ENCODE peak calls at places on chromosomes 5 and 9, in six cellular contexts. One of them, this sample, is unnamed.

GRCh38 chr9:69645488-69645887 is 26.7 kb downstream of the APBA1 start:
- DNase-seq in coronary artery: no peak
- DNase-seq in choroid plexus epithelial cell: no peak
- DNase-seq in fibroblast of the aortic adventitia: no peak
- DNase-seq in GM10248: no peak
- DNase-seq in suprapubic skin: peak
- DNase-seq in this sample: no peak

GRCh38 chr5:118557103-118557805 is 431.1 kb downstream of the DTWD2 start:
- DNase-seq in choroid plexus epithelial cell: no peak
- DNase-seq in coronary artery: no peak
- DNase-seq in GM10248: no peak
- DNase-seq in suprapubic skin: no peak
- DNase-seq in fibroblast of the aortic adventitia: no peak
- DNase-seq in this sample: no peak

GRCh38 chr9:36470891-36471290 is 70.8 kb upstream of the RNF38 start:
- DNase-seq in choroid plexus epithelial cell: peak
- DNase-seq in GM10248: peak
- DNase-seq in fibroblast of the aortic adventitia: peak
- DNase-seq in coronary artery: no peak
- DNase-seq in suprapubic skin: no peak
- DNase-seq in this sample: no peak

GRCh38 chr5:172749881-172750608 is 20.9 kb downstream of the DUSP1 start:
- DNase-seq in fibroblast of the aortic adventitia: peak
- DNase-seq in choroid plexus epithelial cell: no peak
- DNase-seq in suprapubic skin: no peak
- DNase-seq in GM10248: no peak
- DNase-seq in coronary artery: peak
- DNase-seq in this sample: peak

GRCh38 chr5:158660726-158661125 is 439.0 kb downstream of the EBF1 start:
- DNase-seq in GM10248: no peak
- DNase-seq in choroid plexus epithelial cell: peak
- DNase-seq in coronary artery: no peak
- DNase-seq in suprapubic skin: no peak
- DNase-seq in fibroblast of the aortic adventitia: peak
- DNase-seq in this sample: no peak

GRCh38 chr9:134592018-134592818 is 49.4 kb upstream of the COL5A1 start:
- DNase-seq in choroid plexus epithelial cell: peak
- DNase-seq in coronary artery: peak
- DNase-seq in GM10248: no peak
- DNase-seq in suprapubic skin: peak
- DNase-seq in fibroblast of the aortic adventitia: peak
- DNase-seq in this sample: peak

GRCh38 chr5:95864456-95864855 is 41.9 kb upstream of the GLRX start:
- DNase-seq in GM10248: no peak
- DNase-seq in choroid plexus epithelial cell: no peak
- DNase-seq in fibroblast of the aortic adventitia: no peak
- DNase-seq in suprapubic skin: no peak
- DNase-seq in coronary artery: no peak
- DNase-seq in this sample: no peak

GRCh38 chr5:10227396-10227795 is 22.3 kb downstream of the ATPSCKMT start:
- DNase-seq in GM10248: no peak
- DNase-seq in suprapubic skin: no peak
- DNase-seq in fibroblast of the aortic adventitia: peak
- DNase-seq in choroid plexus epithelial cell: peak
- DNase-seq in coronary artery: no peak
- DNase-seq in this sample: no peak

GRCh38 chr5:65047948-65048690 is 279.4 kb downstream of the CWC27 start:
- DNase-seq in suprapubic skin: no peak
- DNase-seq in fibroblast of the aortic adventitia: no peak
- DNase-seq in coronary artery: no peak
- DNase-seq in GM10248: no peak
- DNase-seq in choroid plexus epithelial cell: no peak
- DNase-seq in this sample: no peak

GRCh38 chr9:98010450-98010849 is 27.3 kb downstream of the ANP32B start:
- DNase-seq in suprapubic skin: no peak
- DNase-seq in choroid plexus epithelial cell: peak
- DNase-seq in fibroblast of the aortic adventitia: peak
- DNase-seq in GM10248: peak
- DNase-seq in coronary artery: no peak
- DNase-seq in this sample: no peak

GRCh38 chr5:165460911-165461310 is 1955.5 kb downstream of the MAT2B start:
- DNase-seq in GM10248: no peak
- DNase-seq in fibroblast of the aortic adventitia: peak
- DNase-seq in suprapubic skin: no peak
- DNase-seq in coronary artery: no peak
- DNase-seq in choroid plexus epithelial cell: peak
- DNase-seq in this sample: no peak

GRCh38 chr5:165459232-165459631 is 1953.8 kb downstream of the MAT2B start:
- DNase-seq in suprapubic skin: no peak
- DNase-seq in GM10248: no peak
- DNase-seq in coronary artery: no peak
- DNase-seq in choroid plexus epithelial cell: no peak
- DNase-seq in fibroblast of the aortic adventitia: peak
- DNase-seq in this sample: no peak

GRCh38 chr5:165457854-165458481 is 1952.5 kb downstream of the MAT2B start:
- DNase-seq in suprapubic skin: no peak
- DNase-seq in choroid plexus epithelial cell: peak
- DNase-seq in coronary artery: no peak
- DNase-seq in GM10248: no peak
- DNase-seq in fibroblast of the aortic adventitia: peak
- DNase-seq in this sample: no peak
- TF ChIP-seq CTCF in suprapubic skin: no peak
- TF ChIP-seq CTCF in choroid plexus epithelial cell: peak
- TF ChIP-seq CTCF in coronary artery: no peak
- TF ChIP-seq CTCF in GM10248: peak
- TF ChIP-seq CTCF in fibroblast of the aortic adventitia: peak
- TF ChIP-seq CTCF in this sample: peak

DNA sequence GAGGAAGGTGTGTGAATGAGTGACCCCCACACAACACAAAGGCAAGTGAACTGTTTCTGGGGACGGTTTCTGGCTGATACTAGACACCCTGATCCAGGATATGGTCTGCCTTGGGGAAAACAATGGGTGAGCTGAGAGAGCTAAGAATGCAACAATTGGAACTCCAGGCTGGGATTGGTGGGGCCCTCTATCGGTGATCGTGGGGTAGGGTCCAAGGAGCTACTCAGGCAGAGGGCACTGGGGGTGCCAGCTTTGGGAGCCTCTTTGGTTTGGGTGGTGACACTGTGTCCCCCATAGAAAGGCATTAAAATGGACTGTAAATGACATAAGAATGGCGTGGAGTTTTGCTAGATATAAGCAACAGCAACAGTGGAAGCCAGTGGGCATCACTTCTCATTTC is 439.1 kb downstream of the DMAC1 start:
- DNase-seq in fibroblast of the aortic adventitia: no peak
- DNase-seq in suprapubic skin: no peak
- DNase-seq in coronary artery: no peak
- DNase-seq in choroid plexus epithelial cell: no peak
- DNase-seq in GM10248: no peak
- DNase-seq in this sample: no peak
- TF ChIP-seq CTCF in fibroblast of the aortic adventitia: no peak
- TF ChIP-seq CTCF in suprapubic skin: no peak
- TF ChIP-seq CTCF in coronary artery: no peak
- TF ChIP-seq CTCF in choroid plexus epithelial cell: peak
- TF ChIP-seq CTCF in GM10248: no peak
- TF ChIP-seq CTCF in this sample: no peak

GRCh38 chr5:167561796-167562195 is 729.6 kb upstream of the WWC1 start:
- DNase-seq in GM10248: no peak
- DNase-seq in fibroblast of the aortic adventitia: no peak
- DNase-seq in coronary artery: no peak
- DNase-seq in choroid plexus epithelial cell: no peak
- DNase-seq in suprapubic skin: no peak
- DNase-seq in this sample: no peak
- TF ChIP-seq CTCF in GM10248: no peak
- TF ChIP-seq CTCF in fibroblast of the aortic adventitia: no peak
- TF ChIP-seq CTCF in coronary artery: no peak
- TF ChIP-seq CTCF in choroid plexus epithelial cell: no peak
- TF ChIP-seq CTCF in suprapubic skin: no peak
- TF ChIP-seq CTCF in this sample: no peak

GRCh38 chr9:84667571-84668203 is 1.8 kb upstream of the NTRK2 start:
- DNase-seq in choroid plexus epithelial cell: peak
- DNase-seq in GM10248: peak
- DNase-seq in fibroblast of the aortic adventitia: peak
- DNase-seq in suprapubic skin: no peak
- DNase-seq in coronary artery: no peak
- DNase-seq in this sample: no peak
- TF ChIP-seq CTCF in choroid plexus epithelial cell: peak
- TF ChIP-seq CTCF in GM10248: peak
- TF ChIP-seq CTCF in fibroblast of the aortic adventitia: peak
- TF ChIP-seq CTCF in suprapubic skin: peak
- TF ChIP-seq CTCF in coronary artery: no peak
- TF ChIP-seq CTCF in this sample: peak

DNA sequence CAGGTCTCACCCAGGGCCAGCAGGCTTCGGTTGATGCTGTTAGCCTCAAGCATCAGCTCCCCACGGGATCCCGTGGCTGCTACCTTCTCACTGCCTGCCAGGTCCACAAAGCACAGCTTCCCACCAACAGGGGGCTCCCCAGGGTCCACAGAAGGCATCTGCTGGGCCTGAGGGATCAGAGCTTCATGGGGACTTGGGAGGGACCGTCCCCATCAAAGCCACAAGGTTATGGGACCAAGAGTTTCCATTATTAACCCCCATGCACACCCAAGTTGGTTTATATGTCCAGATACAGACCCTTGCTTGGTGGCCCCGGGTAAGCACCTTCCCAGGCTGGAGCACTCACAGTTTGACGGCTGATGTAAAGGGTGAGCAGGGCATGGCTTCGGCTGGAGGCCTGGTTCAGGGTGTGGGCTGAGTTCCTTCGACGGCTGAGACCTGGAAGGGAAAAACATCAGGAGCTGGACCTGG is 3.0 kb downstream of the KIF12 start:
- DNase-seq in choroid plexus epithelial cell: no peak
- DNase-seq in coronary artery: no peak
- DNase-seq in fibroblast of the aortic adventitia: no peak
- DNase-seq in suprapubic skin: peak
- DNase-seq in GM10248: no peak
- DNase-seq in this sample: peak
- TF ChIP-seq CTCF in choroid plexus epithelial cell: peak
- TF ChIP-seq CTCF in coronary artery: no peak
- TF ChIP-seq CTCF in fibroblast of the aortic adventitia: no peak
- TF ChIP-seq CTCF in suprapubic skin: no peak
- TF ChIP-seq CTCF in GM10248: no peak
- TF ChIP-seq CTCF in this sample: peak

GRCh38 chr5:131164931-131165727 is at the start of gene HINT1:
- DNase-seq in choroid plexus epithelial cell: peak
- DNase-seq in fibroblast of the aortic adventitia: peak
- DNase-seq in GM10248: peak
- DNase-seq in suprapubic skin: peak
- DNase-seq in coronary artery: peak
- DNase-seq in this sample: peak

GRCh38 chr5:131163315-131164119 is 1.5 kb downstream of the HINT1 start:
- DNase-seq in choroid plexus epithelial cell: peak
- DNase-seq in fibroblast of the aortic adventitia: peak
- DNase-seq in coronary artery: no peak
- DNase-seq in GM10248: no peak
- DNase-seq in suprapubic skin: no peak
- DNase-seq in this sample: no peak

GRCh38 chr5:131167615-131168014 is 2.6 kb upstream of the HINT1 start:
- DNase-seq in fibroblast of the aortic adventitia: no peak
- DNase-seq in suprapubic skin: no peak
- DNase-seq in coronary artery: no peak
- DNase-seq in GM10248: no peak
- DNase-seq in choroid plexus epithelial cell: no peak
- DNase-seq in this sample: no peak

GRCh38 chr5:131160134-131160533 is 4.9 kb downstream of the HINT1 start:
- DNase-seq in fibroblast of the aortic adventitia: no peak
- DNase-seq in choroid plexus epithelial cell: no peak
- DNase-seq in suprapubic skin: no peak
- DNase-seq in GM10248: no peak
- DNase-seq in coronary artery: no peak
- DNase-seq in this sample: no peak

GRCh38 chr5:131164161-131164930 is 710 bp downstream of the HINT1 start:
- DNase-seq in coronary artery: peak
- DNase-seq in suprapubic skin: peak
- DNase-seq in choroid plexus epithelial cell: peak
- DNase-seq in fibroblast of the aortic adventitia: peak
- DNase-seq in GM10248: peak
- DNase-seq in this sample: no peak
- TF ChIP-seq CTCF in coronary artery: no peak
- TF ChIP-seq CTCF in suprapubic skin: no peak
- TF ChIP-seq CTCF in choroid plexus epithelial cell: peak
- TF ChIP-seq CTCF in fibroblast of the aortic adventitia: no peak
- TF ChIP-seq CTCF in GM10248: peak
- TF ChIP-seq CTCF in this sample: peak

This sample was measured in chondrocyte.